ENCODE peak calls at places on chromosomes 4 and X, in seven cellular contexts. R, T, D, J, M, I and P are unnamed samples.

GRCh38 chrX:110403839-110404238 is 45.2 kb downstream of the RTL9 start:
- DNase-seq in R (peak; percentile 78), T (no peak), D (no peak), J (no peak), M (no peak), I (no peak), P (peak; percentile 69)

GRCh38 chr4:25814323-25814722 is 48.5 kb downstream of the SEL1L3 start:
- DNase-seq in R (peak; percentile 63), T (no peak), D (peak; percentile 20), J (peak; percentile 64), M (no peak), I (peak; percentile 46), P (no peak)

GRCh38 chr4:152451496-152451895 is 84.4 kb downstream of the FBXW7 start:
- DNase-seq in R (no peak), T (no peak), D (no peak), J (no peak), M (no peak), I (no peak), P (no peak)

GRCh38 chrX:85052636-85053343 is 49.1 kb downstream of the APOOL start:
- DNase-seq in R (peak; percentile 86), T (no peak), D (no peak), J (no peak), M (peak; percentile 1), I (no peak), P (peak; percentile 59)

GRCh38 chr4:27008693-27009092 is 148.1 kb downstream of the STIM2 start:
- DNase-seq in R (no peak), T (no peak), D (no peak), J (no peak), M (no peak), I (no peak), P (peak; percentile 13)

GRCh38 chr4:27239651-27240050 is 379.0 kb downstream of the STIM2 start:
- DNase-seq in R (no peak), T (no peak), D (no peak), J (no peak), M (no peak), I (no peak), P (no peak)

GRCh38 chr4:158300012-158300411 is 89.7 kb downstream of the TMEM144 start:
- DNase-seq in R (no peak), T (no peak), D (no peak), J (no peak), M (no peak), I (no peak), P (peak; percentile 65)

GRCh38 chr4:175453456-175453855 is 358.6 kb downstream of the GPM6A start:
- DNase-seq in R (no peak), T (no peak), D (no peak), J (no peak), M (no peak), I (no peak), P (peak; percentile 80)

GRCh38 chrX:67779099-67779498 is 235.3 kb downstream of the AR start:
- DNase-seq in R (no peak), T (no peak), D (no peak), J (no peak), M (no peak), I (no peak), P (no peak)

GRCh38 chr4:162232349-162232748 is 68.5 kb upstream of the FSTL5 start:
- DNase-seq in R (no peak), T (no peak), D (no peak), J (no peak), M (no peak), I (no peak), P (no peak)

GRCh38 chr4:140149851-140150635 is 3.9 kb downstream of the MAML3 start:
- DNase-seq in R (peak; percentile 61), T (peak; percentile 43), D (peak; percentile 67), J (peak; percentile 75), M (peak; percentile 66), I (peak; percentile 79), P (peak; percentile 53)

GRCh38 chr4:117085185-117085701 is at the start of gene TRAM1L1:
- DNase-seq in R (peak; percentile 63), T (no peak), D (peak; percentile 65), J (peak; percentile 18), M (no peak), I (peak; percentile 38), P (peak; percentile 21)

DNA sequence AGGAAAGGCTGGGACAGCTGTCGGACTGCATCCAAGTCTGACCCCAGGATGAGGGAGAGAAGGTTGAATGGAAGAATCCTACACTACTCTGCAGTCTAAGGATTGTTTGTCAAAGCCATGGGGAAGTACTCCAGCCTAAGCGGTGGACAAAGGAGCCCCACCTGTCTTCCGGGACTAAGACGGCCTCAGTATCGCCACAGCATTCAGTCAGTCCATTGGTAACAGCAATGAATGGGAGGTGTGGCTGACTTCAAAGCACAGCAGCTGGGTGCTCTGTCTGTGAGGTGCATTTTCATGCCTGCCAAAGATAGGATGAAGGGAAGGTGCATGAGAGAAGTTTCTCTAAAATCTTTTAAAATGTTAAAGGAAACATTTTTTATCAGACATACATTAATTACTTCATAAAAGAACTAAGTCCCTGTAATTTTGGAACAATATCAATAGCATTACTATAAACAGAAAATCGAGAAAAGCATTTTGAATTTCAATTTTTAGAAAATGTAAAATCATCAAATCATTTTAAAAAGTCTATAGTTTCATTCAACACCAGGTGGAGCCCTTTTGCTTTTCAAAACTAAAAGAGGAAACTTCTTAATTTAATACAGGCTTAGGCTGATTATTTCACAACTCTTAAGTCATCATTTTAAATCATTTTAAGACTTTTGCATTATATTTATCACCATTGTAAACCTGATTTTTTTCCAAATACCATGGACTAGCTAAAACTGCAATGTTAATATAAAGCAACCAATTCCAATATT is 27.6 kb upstream of the INTU start:
- DNase-seq in R (peak; percentile 48), T (no peak), D (no peak), J (no peak), M (peak; percentile 30), I (no peak), P (peak; percentile 65)
- TF ChIP-seq CTCF in R (peak; percentile 72), T (no peak), D (peak; percentile 62), J (peak; percentile 56), M (peak; percentile 81), I (peak; percentile 67), P (peak; percentile 40)

GRCh38 chr4:15653864-15654391 is 1.2 kb downstream of the FBXL5 start:
- DNase-seq in R (peak; percentile 65), T (no peak), D (no peak), J (no peak), M (peak; percentile 64), I (no peak), P (peak; percentile 81)

GRCh38 chr4:15649914-15650545 is 5.1 kb downstream of the FBXL5 start:
- DNase-seq in R (peak; percentile 63), T (peak; percentile 46), D (no peak), J (peak; percentile 43), M (peak; percentile 79), I (peak; percentile 40), P (peak; percentile 80)

GRCh38 chr4:15652191-15652590 is 3.0 kb downstream of the FBXL5 start:
- DNase-seq in R (peak; percentile 13), T (no peak), D (no peak), J (no peak), M (no peak), I (no peak), P (peak; percentile 35)

GRCh38 chr4:15653430-15653829 is 1.7 kb downstream of the FBXL5 start:
- DNase-seq in R (no peak), T (no peak), D (no peak), J (no peak), M (no peak), I (no peak), P (no peak)

DNA sequence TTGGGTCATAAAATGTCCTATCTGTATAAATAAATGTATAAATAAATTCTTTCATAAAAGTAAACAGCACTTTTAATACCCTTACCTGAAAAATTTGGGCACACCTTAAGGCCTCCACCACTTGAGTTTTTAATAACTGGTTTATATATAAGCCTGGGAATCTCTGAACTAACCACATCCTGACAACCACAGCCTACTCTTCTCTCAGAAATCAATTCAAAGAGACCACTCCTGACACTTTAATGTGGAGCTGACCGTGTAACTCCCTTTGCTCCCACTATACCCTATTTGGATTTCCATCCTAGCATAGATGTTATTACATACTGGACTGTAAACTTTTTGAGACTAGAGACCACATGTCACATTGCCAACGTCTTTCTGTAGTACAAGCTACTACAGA is 3.5 kb downstream of the FBXL5 start:
- DNase-seq in R (peak; percentile 19), T (no peak), D (no peak), J (no peak), M (no peak), I (no peak), P (peak; percentile 36)
- H3K4me3 ChIP-seq in R (no peak overlapping the region), T (no peak overlapping the region), D (peak overlapping the region; percentile 73), J (peak overlapping the region; percentile 15), M (peak overlapping the region; percentile 92), I (no peak overlapping the region), P (peak overlapping the region; percentile 85)

GRCh38 chrX:11678174-11678573 is 12.5 kb upstream of the ARHGAP6 start:
- DNase-seq in R (no peak), T (no peak), D (no peak), J (no peak), M (no peak), I (no peak), P (peak; percentile 14)
- TF ChIP-seq CTCF in R (peak; percentile 11), T (no peak), D (no peak), J (peak; percentile 11), M (peak; percentile 48), I (peak; percentile 18), P (peak; percentile 33)

GRCh38 chrX:107450823-107451509 is 1.5 kb downstream of the FRMPD3 start:
- DNase-seq in R (no peak), T (no peak), D (no peak), J (no peak), M (peak; percentile 84), I (no peak), P (no peak)
- H3K4me3 ChIP-seq in R (no peak overlapping the region), T (peak overlapping the region; percentile 23), D (no peak overlapping the region), J (no peak overlapping the region), M (peak overlapping the region; percentile 73), I (no peak overlapping the region), P (no peak overlapping the region)

GRCh38 chr4:3443750-3444309 is 2.1 kb downstream of the HGFAC start:
- DNase-seq in R (no peak), T (no peak), D (no peak), J (no peak), M (no peak), I (no peak), P (no peak)
- TF ChIP-seq CTCF in R (no peak), T (no peak), D (peak; percentile 4), J (no peak), M (peak; percentile 26), I (peak; percentile 5), P (no peak)